ENCODE peak calls at places on chromosome 13, in nine cellular contexts. U, P, N, A, M, E, T, Z and H are unnamed samples.

GRCh38 chr13:111555268-111555633 is 234.8 kb downstream of the TEX29 start:
- DNase-seq in N (no peak), U (no peak), P (no peak), E (no peak), T (no peak), Z (no peak), A (no peak), M (no peak), H (no peak)

GRCh38 chr13:96678801-96679200 is 315.5 kb downstream of the OXGR1 start:
- DNase-seq in T (peak), P (no peak), Z (no peak), M (no peak), A (no peak), U (no peak), N (no peak), E (no peak), H (no peak)

GRCh38 chr13:39641645-39642044 is 13.8 kb upstream of the COG6 start:
- DNase-seq in Z (no peak), M (no peak), E (no peak), A (no peak), N (no peak), T (no peak), U (no peak), P (no peak), H (no peak)

GRCh38 chr13:36151591-36151990 is 20.4 kb upstream of the DCLK1 start:
- DNase-seq in M (no peak), P (no peak), U (no peak), N (no peak), T (no peak), E (no peak), A (no peak), Z (no peak), H (no peak)

GRCh38 chr13:21901772-21902708 is 231.2 kb downstream of the FGF9 start:
- DNase-seq in T (no peak), Z (no peak), A (no peak), U (no peak), M (no peak), N (peak), E (peak), P (no peak), H (no peak)

GRCh38 chr13:56015919-56016318 is 1124.8 kb upstream of the PRR20A start:
- DNase-seq in E (no peak), U (no peak), Z (no peak), A (no peak), T (no peak), P (no peak), N (no peak), M (no peak), H (no peak)

GRCh38 chr13:25116044-25116443 is 20.1 kb downstream of the PABPC3 start:
- DNase-seq in P (no peak), Z (no peak), A (no peak), T (no peak), E (no peak), N (no peak), U (no peak), M (no peak), H (no peak)

GRCh38 chr13:30750036-30750435 is 14.7 kb downstream of the ALOX5AP start:
- DNase-seq in Z (no peak), N (no peak), U (no peak), T (no peak), M (no peak), E (no peak), P (no peak), A (no peak), H (no peak)

GRCh38 chr13:96994030-96994848 is at the start of gene OXGR1:
- DNase-seq in N (no peak), M (no peak), P (no peak), E (no peak), T (no peak), A (no peak), U (no peak), Z (no peak), H (no peak)

GRCh38 chr13:101829484-101829883 is 377.0 kb downstream of the ITGBL1 start:
- DNase-seq in M (no peak), T (no peak), U (no peak), Z (no peak), P (no peak), N (no peak), A (no peak), E (no peak), H (no peak)

GRCh38 chr13:84528408-84529055 is 646.3 kb upstream of the SLITRK1 start:
- DNase-seq in U (no peak), E (no peak), A (no peak), N (no peak), T (no peak), Z (no peak), P (no peak), M (peak), H (no peak)

GRCh38 chr13:57128909-57129308 is 11.8 kb upstream of the PRR20A start:
- DNase-seq in T (no peak), Z (no peak), N (no peak), U (no peak), M (no peak), E (no peak), P (no peak), A (no peak), H (no peak)

GRCh38 chr13:52165410-52165809 is 6.0 kb upstream of the NEK3 start:
- DNase-seq in U (no peak), Z (no peak), M (no peak), T (no peak), N (no peak), E (no peak), A (no peak), P (no peak), H (no peak)

GRCh38 chr13:100389617-100390016 is 199.0 kb downstream of the GGACT start:
- DNase-seq in U (no peak), N (no peak), A (no peak), M (no peak), P (no peak), Z (no peak), T (no peak), E (no peak), H (no peak)

GRCh38 chr13:66353664-66354063 is 876.5 kb downstream of the PCDH9 start:
- DNase-seq in A (no peak), E (peak), P (no peak), U (no peak), Z (no peak), T (peak), M (no peak), N (no peak), H (no peak)

GRCh38 chr13:99087954-99088491 is 110.2 kb upstream of the DOCK9 start:
- DNase-seq in P (peak), Z (no peak), T (no peak), E (peak), N (no peak), U (no peak), M (peak), A (peak), H (no peak)

GRCh38 chr13:110551284-110551683 is 10.2 kb downstream of the RAB20 start:
- DNase-seq in E (no peak), Z (no peak), P (no peak), N (no peak), U (no peak), T (no peak), M (no peak), A (no peak), H (no peak)

GRCh38 chr13:104553156-104553555 is 1486.9 kb upstream of the SLC10A2 start:
- DNase-seq in M (no peak), U (no peak), A (no peak), E (no peak), P (peak), Z (no peak), T (peak), N (no peak), H (no peak)

GRCh38 chr13:103328899-103329298 is 262.7 kb upstream of the SLC10A2 start:
- DNase-seq in P (peak), T (no peak), E (no peak), A (no peak), U (no peak), M (no peak), N (no peak), Z (no peak), H (peak)

GRCh38 chr13:113468461-113469147 is 15.3 kb upstream of the ADPRHL1 start:
- DNase-seq in T (no peak), A (no peak), E (no peak), N (no peak), P (no peak), U (no peak), Z (no peak), M (peak), H (no peak)

GRCh38 chr13:99666146-99666805 is 165.0 kb downstream of the TM9SF2 start:
- DNase-seq in Z (no peak), M (no peak), E (no peak), N (no peak), P (no peak), U (no peak), T (no peak), A (no peak), H (no peak)

GRCh38 chr13:49533011-49533410 is 37.3 kb downstream of the PHF11 start:
- DNase-seq in E (no peak), N (no peak), Z (no peak), A (no peak), P (no peak), M (no peak), T (no peak), U (no peak), H (no peak)

GRCh38 chr13:85386424-85386823 is 412.8 kb downstream of the SLITRK6 start:
- DNase-seq in N (no peak), E (no peak), P (peak), U (no peak), Z (no peak), M (no peak), A (no peak), T (no peak), H (no peak)

GRCh38 chr13:101415358-101416174 is 742 bp downstream of the NALCN start:
- DNase-seq in N (no peak), E (no peak), T (no peak), U (no peak), A (no peak), P (no peak), Z (no peak), M (no peak), H (no peak)

GRCh38 chr13:42525035-42525504 is 48.9 kb upstream of the TNFSF11 start:
- DNase-seq in A (no peak), M (no peak), N (no peak), E (peak), U (no peak), Z (no peak), P (peak), T (peak), H (peak)

GRCh38 chr13:113887700-113888201 is 23.9 kb upstream of the GAS6 start:
- DNase-seq in Z (no peak), T (peak), N (no peak), E (peak), A (no peak), P (no peak), U (no peak), M (no peak), H (no peak)

GRCh38 chr13:91601273-91601672 is 202.9 kb downstream of the GPC5 start:
- DNase-seq in M (no peak), U (no peak), T (no peak), P (no peak), Z (no peak), A (no peak), E (no peak), N (no peak), H (no peak)

GRCh38 chr13:32259116-32259515 is 56.0 kb downstream of the ZAR1L start:
- DNase-seq in T (no peak), Z (no peak), P (no peak), A (no peak), E (no peak), M (no peak), N (no peak), U (no peak), H (no peak)
- TF ChIP-seq CTCF in T (peak), Z (no peak), P (peak), A (no peak), E (no peak), M (no peak), N (peak), U (no peak), H (peak)

DNA sequence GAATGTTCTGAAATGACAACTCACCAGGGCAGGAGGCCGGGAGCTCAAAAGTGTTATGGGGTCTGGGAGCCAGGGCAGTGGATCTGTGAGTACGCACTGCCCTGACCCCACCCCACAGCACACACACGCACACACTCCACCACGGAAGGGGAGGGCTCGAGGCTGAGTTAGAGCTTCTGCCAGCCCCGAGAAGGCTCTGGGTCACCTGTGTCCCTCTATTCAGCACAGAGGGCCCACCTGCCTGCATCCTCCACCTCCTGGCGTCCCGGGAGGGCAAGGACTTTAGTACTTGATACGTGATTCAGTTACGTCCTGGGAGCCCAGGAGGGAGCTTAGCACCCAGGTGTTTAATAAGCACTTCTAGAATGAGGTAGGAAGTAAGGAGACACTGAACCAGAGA is 190.0 kb upstream of the GPR12 start:
- DNase-seq in A (no peak), M (no peak), P (no peak), N (no peak), Z (no peak), T (no peak), U (no peak), E (no peak), H (no peak)
- H3K4me3 ChIP-seq in A (no peak), M (no peak), P (no peak), N (no peak), Z (no peak), T (no peak), U (no peak), E (no peak), H (no peak)

GRCh38 chr13:20702945-20703784 is at the start of gene IL17D:
- DNase-seq in P (no peak), T (peak), Z (no peak), A (no peak), N (no peak), M (peak), U (no peak), E (peak), H (no peak)
- TF ChIP-seq CTCF in P (no peak), T (no peak), Z (no peak), A (no peak), N (no peak), M (peak), U (no peak), E (no peak), H (no peak)

GRCh38 chr13:41403983-41404382 is 53.4 kb upstream of the RGCC start:
- DNase-seq in N (no peak), A (no peak), Z (no peak), U (no peak), M (no peak), T (no peak), P (no peak), E (no peak), H (no peak)

GRCh38 chr13:41408061-41408460 is 49.3 kb upstream of the RGCC start:
- DNase-seq in A (no peak), U (no peak), P (no peak), N (no peak), Z (no peak), E (no peak), M (no peak), T (no peak), H (no peak)

GRCh38 chr13:41402695-41403511 is 54.4 kb upstream of the RGCC start:
- DNase-seq in Z (no peak), U (no peak), A (no peak), T (no peak), E (no peak), M (no peak), P (peak), N (no peak), H (peak)

GRCh38 chr13:41407380-41407779 is 50.0 kb upstream of the RGCC start:
- DNase-seq in E (no peak), Z (no peak), P (peak), T (peak), U (no peak), N (no peak), A (no peak), M (no peak), H (peak)

GRCh38 chr13:41405367-41405766 is 52.0 kb upstream of the RGCC start:
- DNase-seq in E (no peak), M (no peak), Z (no peak), N (no peak), P (no peak), T (no peak), U (no peak), A (no peak), H (no peak)
- H3K4me3 ChIP-seq in E (no peak), M (no peak), Z (no peak), N (no peak), P (no peak), T (no peak), U (no peak), A (no peak), H (no peak)

DNA sequence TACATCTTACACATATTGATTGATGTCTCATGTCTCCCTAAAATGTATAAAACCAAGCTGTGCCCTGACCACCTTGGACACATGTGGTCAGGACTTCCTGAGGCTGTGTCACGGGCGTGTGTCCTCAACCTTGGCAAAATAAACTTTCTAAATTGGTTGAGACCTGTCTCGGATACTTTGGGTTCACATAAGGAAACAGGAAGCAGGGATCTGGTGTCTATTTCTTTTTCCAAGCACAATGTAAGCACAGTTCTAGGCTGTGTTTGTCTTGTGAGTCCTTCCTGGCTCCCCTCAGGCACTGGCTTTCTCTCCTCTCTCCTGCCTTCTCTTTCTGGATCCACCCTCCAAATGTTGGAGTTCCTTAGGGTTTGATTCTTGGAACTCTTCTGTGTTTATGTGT is 27.6 kb upstream of the TPT1 start:
- DNase-seq in M (no peak), E (no peak), P (peak), A (no peak), Z (no peak), T (no peak), N (no peak), U (no peak), H (peak)
- TF ChIP-seq CTCF in M (no peak), E (no peak), P (no peak), A (no peak), Z (no peak), T (no peak), N (no peak), U (no peak), H (no peak)

GRCh38 chr13:33349314-33349995 is 63.9 kb upstream of the STARD13 start:
- DNase-seq in Z (no peak), E (peak), U (peak), N (peak), A (peak), T (peak), P (no peak), M (no peak), H (no peak)
- H3K4me3 ChIP-seq in Z (peak), E (peak), U (peak), N (peak), A (peak), T (peak), P (peak), M (peak), H (peak)

GRCh38 chr13:48303331-48304131 is at the start of gene RB1:
- DNase-seq in Z (peak), E (peak), P (peak), M (peak), A (peak), N (peak), U (peak), T (peak), H (peak)
- TF ChIP-seq CTCF in Z (no peak), E (no peak), P (no peak), M (no peak), A (no peak), N (no peak), U (no peak), T (no peak), H (no peak)

GRCh38 chr13:95298971-95299627 is 2.2 kb downstream of the ABCC4 start:
- DNase-seq in M (no peak), T (peak), P (peak), E (no peak), N (no peak), A (no peak), Z (no peak), U (no peak), H (peak)
- H3K4me3 ChIP-seq in M (no peak), T (no peak), P (no peak), E (no peak), N (no peak), A (no peak), Z (no peak), U (no peak), H (no peak)